ENCODE peak calls at places on chromosome X, in seven cellular contexts. B is ovary, E is HCT116, Q is tibial nerve, N is Peyer's patch, V is heart left ventricle, A is IMR-90. O is an unnamed sample.
A peak's percentile ranks its signal among the peaks of the same experiment; 100 is the strongest.

GRCh38 chrX:128818690-128819089 is 704.6 kb downstream of the SMARCA1 start:
- DNase-seq in B (no peak), E (no peak), Q (no peak), N (no peak), V (no peak), A (no peak), O (no peak)

GRCh38 chrX:23637187-23637586 is 30.1 kb upstream of the PRDX4 start:
- DNase-seq in B (no peak), E (no peak), Q (no peak), N (no peak), V (no peak), A (no peak), O (no peak)

GRCh38 chrX:78997870-78998558 is 52.8 kb downstream of the P2RY10 start:
- DNase-seq in B (no peak), E (no peak), Q (no peak), N (no peak), V (peak; percentile 28), A (no peak), O (no peak)

GRCh38 chrX:154775611-154776349 is 13.1 kb downstream of the DKC1 start:
- DNase-seq in B (no peak), E (no peak), Q (no peak), N (no peak), V (no peak), A (peak; percentile 45), O (no peak)

GRCh38 chrX:136711147-136711546 is 63.2 kb downstream of the CD40LG start:
- DNase-seq in B (peak; percentile 25), E (no peak), Q (peak; percentile 28), N (peak; percentile 50), V (peak; percentile 57), A (peak; percentile 36), O (peak; percentile 35)

GRCh38 chrX:40644175-40644574 is 3.2 kb downstream of the CXorf38 start:
- DNase-seq in B (no peak), E (no peak), Q (no peak), N (no peak), V (no peak), A (peak; percentile 54), O (no peak)

GRCh38 chrX:131792356-131792749 is 230.7 kb upstream of the STK26 start:
- DNase-seq in B (peak; percentile 95), E (no peak), Q (no peak), N (no peak), V (no peak), A (peak; percentile 94), O (peak; percentile 93)

GRCh38 chrX:15873566-15873965 is 19.0 kb upstream of the AP1S2 start:
- DNase-seq in B (no peak), E (no peak), Q (no peak), N (no peak), V (no peak), A (peak; percentile 6), O (no peak)

GRCh38 chrX:71872542-71873458 is 37.8 kb upstream of the NHSL2 start:
- DNase-seq in B (no peak), E (no peak), Q (no peak), N (no peak), V (no peak), A (no peak), O (no peak)

GRCh38 chrX:107715331-107716044 is 60.1 kb downstream of the TSC22D3 start:
- DNase-seq in B (no peak), E (no peak), Q (no peak), N (no peak), V (no peak), A (peak; percentile 23), O (no peak)
- TF ChIP-seq POLR2A in B (no peak), E (no peak), Q (peak; percentile 16), N (no peak), V (no peak), A (no peak), O (no peak)

GRCh38 chrX:120575379-120576114 is 14.8 kb upstream of the CUL4B start:
- DNase-seq in B (no peak), E (no peak), Q (no peak), N (no peak), V (no peak), A (no peak), O (no peak)
- H3K27ac ChIP-seq in B (no peak overlapping the region), E (no peak overlapping the region), Q (no peak overlapping the region), N (no peak overlapping the region), V (no peak overlapping the region), A (no peak overlapping the region), O (no peak overlapping the region)

GRCh38 chrX:37383313-37383712 is 34.1 kb downstream of the PRRG1 start:
- DNase-seq in B (no peak), E (no peak), Q (no peak), N (no peak), V (no peak), A (peak; percentile 28), O (no peak)

DNA sequence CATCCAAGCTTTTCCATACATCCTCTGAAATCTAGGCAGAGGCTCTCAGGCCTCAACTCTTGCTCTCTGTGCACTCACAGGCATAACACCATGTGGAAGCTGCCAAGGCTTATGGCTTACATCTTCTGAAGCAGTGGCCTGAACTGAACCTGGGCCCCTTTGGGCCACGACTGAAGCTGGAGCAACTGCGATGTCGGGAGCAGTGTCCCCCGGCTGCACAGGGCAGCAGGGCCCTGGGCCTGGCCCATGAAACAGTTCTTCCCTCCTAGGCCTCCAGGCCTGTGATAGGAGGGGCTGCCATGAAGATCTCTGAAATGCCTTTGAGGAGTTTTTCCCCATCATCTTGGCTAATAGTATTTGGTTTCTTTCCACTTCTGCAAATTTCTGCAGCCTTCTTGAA is 39.2 kb downstream of the PRRG1 start:
- DNase-seq in B (no peak), E (no peak), Q (no peak), N (no peak), V (no peak), A (no peak), O (no peak)
- H3K4me3 ChIP-seq in B (no peak overlapping the region), E (no peak overlapping the region), Q (no peak overlapping the region), N (no peak overlapping the region), V (no peak overlapping the region), A (no peak overlapping the region), O (no peak overlapping the region)

GRCh38 chrX:53817548-53817947 is 131.0 kb upstream of the HUWE1 start:
- DNase-seq in B (no peak), E (no peak), Q (no peak), N (no peak), V (no peak), A (no peak), O (no peak)
- TF ChIP-seq POLR2A in B (no peak), E (no peak), Q (no peak), N (no peak), V (no peak), A (no peak), O (no peak)

DNA sequence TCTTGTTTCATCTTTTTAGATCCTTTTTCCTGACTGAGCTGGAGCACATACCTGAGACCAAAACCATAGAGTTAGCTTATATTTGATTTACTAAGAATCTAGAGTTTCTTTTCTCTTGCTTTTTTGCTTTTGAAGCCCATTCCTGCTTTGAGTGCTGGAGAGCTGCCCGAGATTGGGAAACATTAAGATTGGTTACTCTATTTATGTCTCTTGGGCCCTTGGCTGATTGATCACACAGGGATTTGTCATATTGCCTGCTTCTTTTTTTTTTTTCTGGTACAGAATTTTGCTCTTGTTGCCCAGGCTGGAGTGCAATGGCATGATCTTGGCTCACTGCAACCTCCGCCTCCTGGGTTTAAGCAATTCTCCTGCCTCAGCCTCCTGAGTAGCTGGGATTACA is 73.9 kb downstream of the REPS2 start:
- DNase-seq in B (no peak), E (no peak), Q (no peak), N (no peak), V (no peak), A (no peak), O (no peak)
- H3K27ac ChIP-seq in B (no peak overlapping the region), E (no peak overlapping the region), Q (no peak overlapping the region), N (no peak overlapping the region), V (no peak overlapping the region), A (no peak overlapping the region), O (no peak overlapping the region)

GRCh38 chrX:91434351-91435168 is at the start of gene PABPC5:
- DNase-seq in B (peak; percentile 89), E (no peak), Q (peak; percentile 63), N (peak; percentile 47), V (peak; percentile 80), A (peak; percentile 82), O (peak; percentile 34)

GRCh38 chrX:91435465-91435864 is 826 bp downstream of the PABPC5 start:
- DNase-seq in B (no peak), E (no peak), Q (no peak), N (no peak), V (no peak), A (no peak), O (no peak)
- H3K4me3 ChIP-seq in B (peak overlapping the region; percentile 45), E (no peak overlapping the region), Q (peak overlapping the region; percentile 56), N (no peak overlapping the region), V (peak overlapping the region; percentile 37), A (peak overlapping the region; percentile 62), O (peak overlapping the region; percentile 40)

GRCh38 chrX:140602140-140602539 is 97.3 kb upstream of the SOX3 start:
- DNase-seq in B (no peak), E (no peak), Q (no peak), N (no peak), V (no peak), A (no peak), O (no peak)
- TF ChIP-seq POLR2A in B (no peak), E (no peak), Q (no peak), N (no peak), V (no peak), A (no peak), O (no peak)

DNA sequence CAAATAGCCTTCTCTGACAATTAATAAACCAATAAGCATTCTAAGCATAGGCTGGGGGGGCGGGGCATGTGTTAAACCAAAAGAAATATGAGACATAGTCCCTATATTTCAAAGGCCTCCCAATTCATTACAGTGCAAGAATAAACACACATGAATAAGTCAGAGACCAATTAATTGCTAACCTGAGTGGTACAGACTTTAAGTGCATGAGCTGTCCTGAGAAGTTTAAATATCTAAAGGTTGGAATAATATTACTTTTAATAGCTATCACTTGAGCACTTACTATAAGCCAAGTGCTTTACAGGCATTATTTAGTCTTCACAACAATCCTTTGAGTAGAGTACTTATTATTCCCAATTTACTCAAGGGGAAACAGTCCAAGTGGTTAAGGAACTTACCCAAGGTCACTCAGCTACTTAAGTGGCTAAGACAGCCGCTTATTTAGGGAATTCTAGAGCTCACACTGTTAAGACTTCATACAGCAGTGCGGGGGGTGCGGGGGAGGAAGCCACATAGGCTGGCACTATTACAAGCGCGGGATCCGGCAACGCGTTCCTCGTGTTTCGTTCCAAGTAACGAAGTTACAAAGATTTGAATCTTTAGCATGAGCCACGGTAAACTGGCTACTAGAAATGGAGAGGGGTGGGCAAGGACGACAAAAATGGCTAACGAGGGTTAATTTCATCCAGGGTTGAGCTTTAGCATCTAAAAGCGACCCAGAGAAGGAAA is 1.4 kb downstream of the THOC2 start:
- DNase-seq in B (no peak), E (no peak), Q (no peak), N (peak; percentile 40), V (no peak), A (peak; percentile 15), O (no peak)
- H3K27ac ChIP-seq in B (no peak overlapping the region), E (peak overlapping the region; percentile 16), Q (peak overlapping the region; percentile 61), N (peak overlapping the region; percentile 72), V (no peak overlapping the region), A (peak overlapping the region; percentile 32), O (no peak overlapping the region)

O was measured in stomach.